ENCODE peak calls at places on chromosomes 16 and 17, in six cellular contexts. O is NCI-H1417, V is iris pigment epithelial cell, S is ureter, P is dorsolateral prefrontal cortex, K is T47D. W is an unnamed sample.
A peak's percentile ranks its signal among the peaks of the same experiment; 100 is the strongest.

GRCh38 chr17:68036304-68037147 is 991 bp downstream of the KPNA2 start:
- DNase-seq in K (no peak), P (no peak), V (peak; percentile 40), O (no peak), S (no peak), W (peak; percentile 82)

GRCh38 chr17:7219812-7220592 is at the start of the genes ACADVL and DLG4:
- DNase-seq in K (peak; percentile 80), V (peak; percentile 89), P (peak; percentile 94), O (peak; percentile 73), S (peak; percentile 92), W (peak; percentile 97)

GRCh38 chr17:34171245-34171818 is 83.8 kb upstream of the CCL2 start:
- DNase-seq in P (peak; percentile 58), S (peak; percentile 58), V (peak; percentile 69), O (peak; percentile 55), K (peak; percentile 35), W (peak; percentile 67)

GRCh38 chr17:78316867-78317816 is 42.7 kb downstream of the SOCS3 start:
- DNase-seq in V (no peak), S (peak; percentile 69), K (no peak), O (no peak), P (no peak), W (peak; percentile 59)

GRCh38 chr16:49327466-49327865 is 45.8 kb upstream of the CBLN1 start:
- DNase-seq in S (no peak), V (no peak), O (no peak), K (no peak), P (no peak), W (no peak)

GRCh38 chr16:49026566-49026965 is 255.1 kb downstream of the CBLN1 start:
- DNase-seq in O (no peak), V (no peak), P (no peak), S (no peak), K (no peak), W (no peak)

GRCh38 chr16:84839054-84839453 is 19.3 kb downstream of the CRISPLD2 start:
- DNase-seq in K (no peak), S (no peak), V (peak; percentile 86), O (no peak), P (no peak), W (no peak)

GRCh38 chr16:23508589-23509440 is 1.5 kb downstream of the GGA2 start:
- DNase-seq in V (peak; percentile 31), S (no peak), K (no peak), O (peak; percentile 31), P (no peak), W (peak; percentile 43)

GRCh38 chr16:55569025-55569424 is 2.5 kb downstream of the CAPNS2 start:
- DNase-seq in O (peak; percentile 4), K (no peak), P (no peak), V (no peak), S (no peak), W (no peak)

GRCh38 chr16:50600582-50601283 is 52.5 kb downstream of the NKD1 start:
- DNase-seq in V (no peak), P (no peak), S (no peak), K (no peak), O (no peak), W (no peak)

GRCh38 chr17:18021372-18021771 is 17.6 kb downstream of the ATPAF2 start:
- DNase-seq in K (no peak), V (no peak), S (no peak), P (no peak), O (no peak), W (no peak)

GRCh38 chr16:65837431-65837986 is 529.0 kb upstream of the CDH5 start:
- DNase-seq in O (no peak), S (no peak), V (no peak), P (no peak), K (no peak), W (no peak)

GRCh38 chr16:85329059-85329812 is 217.0 kb upstream of the CIBAR2 start:
- DNase-seq in P (no peak), S (no peak), K (no peak), V (peak; percentile 52), O (peak; percentile 98), W (peak; percentile 34)

GRCh38 chr17:83053779-83054451 is 25.5 kb upstream of the METRNL start:
- DNase-seq in S (peak; percentile 56), O (no peak), K (no peak), V (no peak), P (peak; percentile 41), W (no peak)

GRCh38 chr16:22673463-22673862 is 140.5 kb upstream of the HS3ST2 start:
- DNase-seq in P (no peak), S (peak; percentile 32), K (no peak), V (no peak), O (no peak), W (no peak)

GRCh38 chr16:73186752-73187151 is 138.8 kb upstream of the ZFHX3 start:
- DNase-seq in P (no peak), K (no peak), S (no peak), V (peak; percentile 11), O (no peak), W (peak; percentile 23)

GRCh38 chr17:2157081-2157480 is 102.2 kb downstream of the HIC1 start:
- DNase-seq in P (no peak), O (no peak), V (peak; percentile 84), S (no peak), K (no peak), W (peak; percentile 81)